ENCODE peak calls at places on chromosomes 1 and 21, in seven cellular contexts. A is SK-N-SH, M is HCT116, I is HepG2, G is K562, J is GM12878, Q is H1. S is an unnamed sample.

GRCh38 chr1:17742590-17742989 is 12.5 kb upstream of the ACTL8 start:
- DNase-seq in A (peak), M (no peak), I (no peak), G (no peak), J (no peak), Q (no peak), S (no peak)

GRCh38 chr1:241701483-241702290 is 49.6 kb downstream of the WDR64 start:
- DNase-seq in A (no peak), M (no peak), I (no peak), G (no peak), J (no peak), Q (no peak), S (no peak)

GRCh38 chr1:234621657-234622335 is 11.8 kb upstream of the IRF2BP2 start:
- DNase-seq in A (no peak), M (no peak), I (no peak), G (no peak), J (no peak), Q (no peak), S (no peak)

GRCh38 chr1:46464013-46464548 is 25.6 kb upstream of the DMBX1 start:
- DNase-seq in A (no peak), M (no peak), I (no peak), G (no peak), J (no peak), Q (no peak), S (no peak)

GRCh38 chr1:73789965-73790364 is 408.0 kb downstream of the LRRIQ3 start:
- DNase-seq in A (no peak), M (no peak), I (no peak), G (no peak), J (no peak), Q (no peak), S (no peak)

GRCh38 chr1:36207339-36207738 is 16.9 kb upstream of the THRAP3 start:
- DNase-seq in A (no peak), M (no peak), I (no peak), G (no peak), J (no peak), Q (no peak), S (no peak)

GRCh38 chr1:219460561-219461511 is 152.1 kb downstream of the ZC3H11B start:
- DNase-seq in A (no peak), M (no peak), I (no peak), G (no peak), J (peak), Q (no peak), S (no peak)

GRCh38 chr1:83819436-83819835 is 179.5 kb downstream of the TTLL7 start:
- DNase-seq in A (no peak), M (no peak), I (no peak), G (no peak), J (no peak), Q (no peak), S (no peak)

GRCh38 chr1:1788646-1789431 is 10.6 kb upstream of the NADK start:
- DNase-seq in A (peak), M (no peak), I (peak), G (peak), J (no peak), Q (no peak), S (no peak)

GRCh38 chr1:150164224-150164623 is 14.5 kb downstream of the PLEKHO1 start:
- DNase-seq in A (no peak), M (no peak), I (no peak), G (no peak), J (no peak), Q (no peak), S (no peak)

GRCh38 chr1:78275906-78276690 is 214.7 kb upstream of the PTGFR start:
- DNase-seq in A (no peak), M (no peak), I (no peak), G (no peak), J (no peak), Q (no peak), S (no peak)

GRCh38 chr1:190262538-190262937 is 215.1 kb downstream of the BRINP3 start:
- DNase-seq in A (no peak), M (no peak), I (no peak), G (no peak), J (no peak), Q (no peak), S (no peak)

GRCh38 chr21:35007348-35007747 is 41.8 kb downstream of the RUNX1 start:
- DNase-seq in A (no peak), M (no peak), I (no peak), G (no peak), J (no peak), Q (no peak), S (no peak)

GRCh38 chr1:216483672-216484401 is 60.6 kb upstream of the USH2A start:
- DNase-seq in A (no peak), M (no peak), I (no peak), G (no peak), J (no peak), Q (no peak), S (no peak)

GRCh38 chr1:84918706-84919105 is 25.7 kb upstream of the LPAR3 start:
- DNase-seq in A (peak), M (no peak), I (no peak), G (no peak), J (no peak), Q (no peak), S (no peak)

GRCh38 chr1:244796719-244797406 is 38.6 kb upstream of the COX20 start:
- DNase-seq in A (peak), M (peak), I (peak), G (peak), J (no peak), Q (no peak), S (peak)

GRCh38 chr1:241848680-241849344 is 808 bp downstream of the EXO1 start:
- DNase-seq in A (no peak), M (no peak), I (no peak), G (no peak), J (no peak), Q (no peak), S (no peak)

GRCh38 chr1:207814469-207814868 is 62.6 kb downstream of the CD46 start:
- DNase-seq in A (no peak), M (no peak), I (no peak), G (no peak), J (no peak), Q (no peak), S (no peak)

GRCh38 chr1:207813513-207813881 is 61.6 kb downstream of the CD46 start:
- DNase-seq in A (no peak), M (no peak), I (no peak), G (no peak), J (no peak), Q (no peak), S (no peak)

GRCh38 chr1:207813946-207814345 is 62.1 kb downstream of the CD46 start:
- DNase-seq in A (no peak), M (no peak), I (no peak), G (no peak), J (no peak), Q (no peak), S (no peak)

GRCh38 chr1:207811920-207812720 is 60.3 kb downstream of the CD46 start:
- DNase-seq in A (peak), M (no peak), I (peak), G (peak), J (no peak), Q (no peak), S (peak)

GRCh38 chr1:207812778-207813512 is 61.1 kb downstream of the CD46 start:
- DNase-seq in A (no peak), M (no peak), I (no peak), G (no peak), J (no peak), Q (no peak), S (no peak)
- TF ChIP-seq JUND in A (no peak), M (no peak), I (no peak), G (no peak), J (no peak), Q (no peak), S (no peak)

GRCh38 chr1:45141247-45142003 is 65.0 kb downstream of the ZSWIM5 start:
- DNase-seq in A (no peak), M (no peak), I (no peak), G (no peak), J (no peak), Q (no peak), S (no peak)

GRCh38 chr1:45148209-45148608 is 58.2 kb downstream of the ZSWIM5 start:
- DNase-seq in A (no peak), M (no peak), I (no peak), G (no peak), J (no peak), Q (no peak), S (no peak)

DNA sequence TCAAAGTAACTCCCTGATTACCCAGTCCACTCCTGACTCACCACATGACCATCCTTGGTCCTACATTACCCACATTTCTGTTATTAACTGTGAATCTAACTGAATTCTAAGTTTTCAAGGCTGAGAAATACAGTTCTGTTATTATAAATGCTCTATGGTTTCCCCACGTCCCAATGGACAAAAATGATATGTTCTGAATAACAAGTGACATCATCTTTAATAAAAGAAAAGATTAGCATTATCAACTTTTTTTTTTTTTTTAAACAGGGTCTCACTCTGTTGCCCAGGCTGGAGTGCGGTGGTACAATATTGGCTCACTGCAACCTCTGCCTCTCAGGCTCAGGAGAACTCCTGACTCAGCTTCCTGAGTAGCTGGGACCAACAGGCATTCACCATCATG is 59.6 kb downstream of the ZSWIM5 start:
- DNase-seq in A (no peak), M (no peak), I (no peak), G (no peak), J (no peak), Q (no peak), S (no peak)
- TF ChIP-seq JUND in A (no peak), M (no peak), I (no peak), G (no peak), J (no peak), Q (no peak), S (no peak)

GRCh38 chr21:38156200-38156599 is 100.6 kb upstream of the KCNJ15 start:
- DNase-seq in A (no peak), M (no peak), I (no peak), G (no peak), J (no peak), Q (no peak), S (no peak)
- TF ChIP-seq JUND in A (no peak), M (no peak), I (no peak), G (no peak), J (no peak), Q (no peak), S (no peak)

DNA sequence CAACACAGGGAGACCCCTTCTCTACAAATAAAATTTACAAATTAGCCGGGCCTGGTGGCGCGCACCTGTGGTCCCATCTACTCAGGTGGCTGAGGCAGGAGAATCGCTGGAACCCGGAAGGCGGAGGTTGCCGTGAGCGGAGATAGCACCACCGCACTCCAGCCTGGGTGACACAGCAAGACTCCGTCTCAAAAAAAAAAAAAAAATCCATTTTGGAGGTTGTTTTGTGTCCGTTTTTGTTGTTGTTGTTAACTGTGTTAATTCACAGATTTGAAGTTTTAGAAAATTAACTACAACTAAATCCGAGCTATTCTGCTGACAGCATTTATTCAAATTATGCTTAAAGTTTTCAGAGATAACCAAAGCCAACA is 618 bp downstream of the CLCC1 start:
- DNase-seq in A (no peak), M (no peak), I (peak), G (no peak), J (no peak), Q (no peak), S (no peak)
- TF ChIP-seq JUND in A (no peak), M (no peak), I (no peak), G (no peak), J (no peak), Q (no peak), S (no peak)

DNA sequence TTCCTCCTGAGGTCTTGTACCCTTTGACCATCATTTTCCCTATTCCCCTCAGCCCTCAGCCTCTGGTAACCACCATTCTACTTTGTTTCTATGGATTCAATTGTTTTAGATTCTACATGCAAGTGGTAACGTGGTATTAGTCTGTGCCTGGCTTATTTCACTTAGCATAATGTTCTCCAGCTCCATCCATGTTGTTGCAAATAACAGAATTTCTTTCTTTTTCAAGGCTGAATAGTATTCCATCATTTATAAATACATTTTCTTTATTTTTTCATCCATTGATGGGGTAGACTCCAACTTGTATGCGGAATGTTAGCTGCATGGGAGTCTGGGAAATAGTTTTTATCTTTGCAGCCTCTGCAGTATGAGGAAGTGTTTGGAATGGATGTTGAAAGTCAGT is 26.3 kb upstream of the TMEM54 start:
- DNase-seq in A (no peak), M (no peak), I (no peak), G (no peak), J (no peak), Q (no peak), S (no peak)
- TF ChIP-seq JUND in A (no peak), M (no peak), I (no peak), G (no peak), J (no peak), Q (no peak), S (no peak)

GRCh38 chr1:47936916-47937551 is 60.2 kb downstream of the TRABD2B start:
- DNase-seq in A (no peak), M (no peak), I (no peak), G (no peak), J (no peak), Q (no peak), S (no peak)
- TF ChIP-seq JUND in A (no peak), M (no peak), I (no peak), G (no peak), J (no peak), Q (no peak), S (no peak)